ENCODE peak calls at places on chromosomes 6 and 20, in seven cellular contexts. S, H, W, Q, E, F and I are unnamed samples.

GRCh38 chr6:160973856-160974255 is 17.7 kb upstream of the MAP3K4 start:
- DNase-seq in H (no peak), Q (no peak), W (no peak), F (no peak), S (no peak), E (peak), I (no peak)

GRCh38 chr6:129621252-129621651 is 88.7 kb downstream of the ARHGAP18 start:
- DNase-seq in H (no peak), S (no peak), Q (no peak), F (no peak), W (peak), E (no peak), I (peak)

GRCh38 chr6:163750436-163751031 is 336.0 kb downstream of the QKI start:
- DNase-seq in F (no peak), W (no peak), S (no peak), Q (no peak), E (no peak), H (no peak), I (no peak)

GRCh38 chr6:37648465-37649330 is 49.0 kb downstream of the MDGA1 start:
- DNase-seq in S (no peak), H (peak), Q (no peak), F (peak), E (no peak), W (no peak), I (no peak)

GRCh38 chr6:91886183-91886795 is 1299.4 kb upstream of the MAP3K7 start:
- DNase-seq in S (no peak), W (no peak), Q (no peak), H (no peak), F (no peak), E (no peak), I (no peak)

GRCh38 chr20:15196580-15197255 is 859.3 kb upstream of the FLRT3 start:
- DNase-seq in H (no peak), F (no peak), S (no peak), Q (no peak), E (no peak), W (no peak), I (no peak)

GRCh38 chr6:129206761-129207330 is 323.9 kb downstream of the LAMA2 start:
- DNase-seq in F (no peak), W (no peak), S (no peak), Q (no peak), H (no peak), E (no peak), I (no peak)

GRCh38 chr20:38855356-38855755 is 49.9 kb downstream of the PPP1R16B start:
- DNase-seq in H (no peak), F (no peak), Q (no peak), W (no peak), E (no peak), S (no peak), I (no peak)

GRCh38 chr6:89999154-89999553 is 104.9 kb downstream of the GJA10 start:
- DNase-seq in E (no peak), S (no peak), W (no peak), F (no peak), H (peak), Q (no peak), I (no peak)

GRCh38 chr6:112282217-112282616 is 27.9 kb upstream of the LAMA4 start:
- DNase-seq in W (no peak), H (no peak), S (no peak), F (no peak), E (peak), Q (no peak), I (no peak)

GRCh38 chr6:19841181-19841580 is 4.0 kb downstream of the ID4 start:
- DNase-seq in E (no peak), W (no peak), H (no peak), F (no peak), Q (no peak), S (no peak), I (no peak)

GRCh38 chr20:24034820-24035219 is 46.2 kb upstream of the GGTLC1 start:
- DNase-seq in H (no peak), S (no peak), W (peak), Q (no peak), E (no peak), F (no peak), I (no peak)

GRCh38 chr6:133240511-133241087 is 558 bp upstream of the EYA4 start:
- DNase-seq in Q (no peak), E (peak), S (no peak), W (no peak), F (no peak), H (no peak), I (peak)

GRCh38 chr6:87473419-87473903 is 687 bp downstream of the SLC35A1 start:
- DNase-seq in F (no peak), S (peak), Q (peak), E (no peak), W (peak), H (peak), I (no peak)

DNA sequence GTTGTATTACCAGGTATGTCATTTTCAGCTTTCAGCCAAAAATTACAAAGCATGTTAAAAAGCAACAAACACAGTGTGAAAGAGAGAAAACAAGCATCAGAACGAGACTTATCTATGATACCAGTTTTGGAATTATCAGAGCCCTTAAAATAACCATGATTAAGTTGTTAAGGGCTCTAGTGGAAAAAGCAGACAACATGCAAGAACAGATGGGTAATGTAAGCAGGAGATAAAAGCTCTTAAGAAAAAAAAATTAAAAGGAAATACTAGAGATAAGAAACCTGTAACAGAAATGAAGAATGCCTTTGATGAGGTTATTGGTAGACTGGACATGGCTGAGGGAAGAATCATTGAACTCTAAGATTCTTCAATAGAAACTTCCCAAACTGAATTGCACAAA is 127.5 kb upstream of the SCGN start:
- DNase-seq in S (no peak), E (no peak), F (no peak), H (no peak), Q (no peak), W (no peak), I (no peak)
- TF ChIP-seq TAF1 in S (no peak), E (no peak), F (no peak), H (no peak), Q (no peak), W (no peak), I (no peak)

GRCh38 chr6:836276-836853 is 143.4 kb upstream of the EXOC2 start:
- DNase-seq in E (no peak), H (no peak), F (no peak), S (no peak), W (no peak), Q (no peak), I (no peak)

GRCh38 chr6:834879-835278 is 141.9 kb upstream of the EXOC2 start:
- DNase-seq in W (no peak), H (no peak), F (no peak), Q (no peak), S (no peak), E (no peak), I (no peak)

GRCh38 chr6:835476-836160 is 142.7 kb upstream of the EXOC2 start:
- DNase-seq in F (no peak), H (no peak), W (no peak), E (no peak), Q (no peak), S (no peak), I (no peak)

GRCh38 chr6:837380-837779 is 144.4 kb upstream of the EXOC2 start:
- DNase-seq in W (peak), S (no peak), Q (no peak), H (no peak), F (no peak), E (no peak), I (no peak)

GRCh38 chr6:834190-834589 is 141.3 kb upstream of the EXOC2 start:
- DNase-seq in S (no peak), H (no peak), F (no peak), W (no peak), E (no peak), Q (no peak), I (no peak)
- TF ChIP-seq POLR2AphosphoS5 in S (no peak), H (no peak), F (no peak), W (no peak), E (no peak), Q (no peak), I (no peak)

GRCh38 chr6:30322527-30323501 is 3.9 kb upstream of the TRIM39 start:
- DNase-seq in Q (no peak), W (no peak), F (no peak), H (peak), E (no peak), S (no peak), I (no peak)
- TF ChIP-seq TAF1 in Q (no peak), W (no peak), F (no peak), H (no peak), E (no peak), S (no peak), I (no peak)

GRCh38 chr20:35363190-35363589 is 48.6 kb downstream of the UQCC1 start:
- DNase-seq in Q (no peak), F (no peak), S (no peak), E (no peak), W (no peak), H (no peak), I (no peak)

GRCh38 chr20:35369804-35370203 is 42.0 kb downstream of the UQCC1 start:
- DNase-seq in Q (no peak), F (no peak), H (no peak), S (no peak), W (peak), E (no peak), I (no peak)

GRCh38 chr20:35370751-35371150 is 41.0 kb downstream of the UQCC1 start:
- DNase-seq in E (no peak), F (no peak), S (no peak), W (no peak), H (no peak), Q (no peak), I (no peak)

DNA sequence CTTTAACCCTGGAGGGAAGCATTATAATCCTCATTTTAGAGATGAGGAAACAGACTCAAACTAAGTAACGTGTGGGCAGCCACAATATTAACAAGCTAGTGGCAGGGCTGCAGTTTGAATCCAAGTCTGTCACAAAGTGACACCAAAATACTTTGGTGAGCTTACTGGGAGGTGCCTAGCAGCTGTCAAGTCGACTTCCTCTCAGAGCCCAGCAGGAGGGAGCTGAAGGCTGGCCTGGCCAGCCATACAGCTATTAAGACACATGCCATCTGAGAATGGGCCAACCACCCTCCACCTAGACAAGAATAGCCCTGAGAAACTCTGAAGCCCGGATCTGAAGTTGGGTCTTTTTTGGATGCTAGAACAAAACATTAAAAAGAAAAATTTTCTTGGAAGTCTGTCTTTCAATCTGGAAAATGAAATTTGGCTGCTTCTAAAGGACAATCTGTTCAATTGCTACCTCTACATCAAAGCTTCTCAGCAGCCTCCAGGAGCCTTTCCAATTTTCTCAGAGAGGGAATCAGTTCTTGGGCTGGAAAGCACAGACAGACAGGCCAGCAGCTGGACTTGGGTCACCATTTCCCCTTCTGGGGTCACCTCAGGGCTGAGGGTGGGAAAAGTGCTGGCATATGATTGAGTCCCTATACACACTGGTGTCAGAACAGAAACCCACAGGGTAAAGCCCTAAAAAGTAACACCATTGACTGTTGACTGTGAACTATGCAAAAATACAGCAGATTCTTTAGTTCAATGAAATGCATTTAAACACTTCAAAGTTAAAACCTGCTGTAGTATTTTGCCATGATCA is 43.0 kb downstream of the UQCC1 start:
- DNase-seq in H (no peak), Q (no peak), F (no peak), S (no peak), E (no peak), W (no peak), I (no peak)
- TF ChIP-seq POLR2AphosphoS5 in H (no peak), Q (no peak), F (no peak), S (no peak), E (no peak), W (no peak), I (no peak)

DNA sequence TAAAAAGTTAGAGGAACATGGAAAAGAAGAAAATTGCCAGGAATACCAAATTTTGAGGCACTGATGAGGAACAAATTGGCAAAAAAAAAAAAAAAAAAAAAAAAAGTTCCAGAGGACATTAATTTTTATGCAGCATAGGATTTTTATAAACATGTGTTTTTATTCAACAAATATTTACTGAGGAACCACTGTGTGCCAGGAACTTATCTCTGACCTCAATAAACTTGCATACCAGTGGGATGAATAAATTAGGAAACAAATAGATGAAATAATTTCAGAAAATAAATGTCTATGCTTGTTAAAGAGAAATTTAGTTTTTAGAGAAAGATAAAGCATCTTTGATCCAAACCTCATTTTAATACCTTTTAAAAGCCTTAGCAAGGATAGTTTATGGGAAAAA is 175.1 kb downstream of the PDE10A start:
- DNase-seq in E (no peak), H (no peak), Q (no peak), F (no peak), W (no peak), S (no peak), I (no peak)
- TF ChIP-seq TAF1 in E (no peak), H (no peak), Q (no peak), F (no peak), W (no peak), S (no peak), I (no peak)

DNA sequence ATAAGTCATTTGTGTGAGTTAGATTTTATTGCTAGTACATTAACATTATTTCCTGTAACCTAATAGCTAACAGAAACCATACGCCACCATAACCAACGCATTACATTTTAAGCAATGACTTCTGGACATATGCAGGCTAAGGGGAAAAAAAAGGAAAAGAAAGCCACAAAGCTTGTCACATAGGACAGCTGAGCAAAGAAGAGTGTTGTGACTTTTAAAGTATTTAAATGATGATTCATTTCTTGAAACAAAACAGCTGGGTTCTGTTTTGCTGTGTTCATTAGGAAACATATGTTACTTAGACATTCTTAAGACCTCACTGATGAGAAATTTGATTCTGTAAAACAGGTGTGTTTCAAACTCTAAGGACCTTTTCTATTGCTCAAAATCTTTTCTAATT is 171.4 kb downstream of the COL9A1 start:
- DNase-seq in W (no peak), Q (peak), E (no peak), F (no peak), H (no peak), S (no peak), I (peak)
- TF ChIP-seq POLR2AphosphoS5 in W (no peak), Q (no peak), E (no peak), F (no peak), H (no peak), S (no peak), I (no peak)

DNA sequence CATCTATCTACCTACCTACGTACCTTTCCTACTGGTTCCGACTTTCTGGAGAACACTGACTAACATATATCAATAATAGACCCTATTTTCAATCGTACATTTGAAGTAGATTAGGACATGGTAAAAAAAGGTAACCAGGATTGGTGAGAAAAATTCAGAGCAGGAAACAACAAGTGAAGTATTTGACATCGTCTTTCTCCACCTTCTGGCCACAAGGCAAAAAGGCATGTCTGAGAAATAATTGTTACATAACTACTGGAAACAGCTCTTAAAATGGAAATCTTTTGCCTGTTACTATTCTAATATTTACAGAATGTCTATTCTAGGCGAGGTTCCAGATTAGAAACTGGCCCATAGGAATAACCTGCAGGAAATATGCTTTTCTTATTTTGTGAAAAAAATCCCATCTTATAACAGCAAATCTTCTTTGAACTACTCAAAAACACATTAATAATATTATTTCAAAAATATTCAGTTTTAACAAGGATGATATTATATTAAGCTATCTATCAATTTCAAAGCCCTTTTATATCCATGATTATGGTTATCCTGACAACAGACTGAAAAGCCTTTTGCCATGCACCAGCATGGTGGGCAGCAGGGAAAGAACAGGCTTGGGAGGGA is 80.8 kb downstream of the RCAN2 start:
- DNase-seq in H (peak), Q (peak), F (no peak), S (peak), W (peak), E (peak), I (no peak)
- TF ChIP-seq TAF1 in H (no peak), Q (no peak), F (no peak), S (no peak), W (no peak), E (no peak), I (no peak)